ENCODE peak calls at places on chromosomes 3 and 15, in seven cellular contexts. Y, L, F, O, N, I and A are unnamed samples.

GRCh38 chr15:80727196-80727595 is 32.1 kb downstream of the ABHD17C start:
- DNase-seq in Y (no peak), L (no peak), F (no peak), O (no peak), N (peak), I (no peak), A (peak)

GRCh38 chr3:119343719-119344118 is 49.5 kb downstream of the ARHGAP31 start:
- DNase-seq in Y (no peak), L (no peak), F (no peak), O (no peak), N (no peak), I (no peak), A (no peak)

GRCh38 chr3:71016141-71016845 is 567.2 kb downstream of the FOXP1 start:
- DNase-seq in Y (no peak), L (no peak), F (no peak), O (no peak), N (peak), I (no peak), A (no peak)

GRCh38 chr3:178385280-178385952 is 150.8 kb upstream of the KCNMB2 start:
- DNase-seq in Y (peak), L (no peak), F (peak), O (peak), N (peak), I (peak), A (peak)

GRCh38 chr3:66525771-66526170 is 24.9 kb upstream of the LRIG1 start:
- DNase-seq in Y (no peak), L (no peak), F (no peak), O (no peak), N (no peak), I (no peak), A (no peak)

GRCh38 chr3:18432752-18433151 is 7.6 kb upstream of the SATB1 start:
- DNase-seq in Y (no peak), L (no peak), F (no peak), O (no peak), N (no peak), I (no peak), A (no peak)

GRCh38 chr3:66362541-66362941 is 138.3 kb downstream of the LRIG1 start:
- DNase-seq in Y (no peak), L (no peak), F (no peak), O (no peak), N (no peak), I (no peak), A (no peak)

GRCh38 chr3:67976683-67977082 is 322.3 kb upstream of the SUCLG2 start:
- DNase-seq in Y (no peak), L (no peak), F (no peak), O (no peak), N (no peak), I (no peak), A (no peak)

GRCh38 chr3:39142067-39142466 is 11.3 kb downstream of the CSRNP1 start:
- DNase-seq in Y (no peak), L (no peak), F (no peak), O (no peak), N (no peak), I (no peak), A (no peak)

GRCh38 chr15:59879506-59879905 is 124.6 kb upstream of the FOXB1 start:
- DNase-seq in Y (no peak), L (no peak), F (no peak), O (no peak), N (no peak), I (no peak), A (no peak)

GRCh38 chr3:158789592-158789991 is 12.3 kb upstream of the MFSD1 start:
- DNase-seq in Y (no peak), L (no peak), F (no peak), O (peak), N (peak), I (peak), A (no peak)

GRCh38 chr3:178404966-178405365 is 131.3 kb upstream of the KCNMB2 start:
- DNase-seq in Y (no peak), L (no peak), F (no peak), O (no peak), N (no peak), I (no peak), A (no peak)

GRCh38 chr3:160224256-160224655 is 966 bp upstream of the C3orf80 start:
- DNase-seq in Y (no peak), L (no peak), F (peak), O (no peak), N (no peak), I (no peak), A (no peak)

GRCh38 chr3:160226026-160226739 is 961 bp downstream of the C3orf80 start:
- DNase-seq in Y (no peak), L (no peak), F (peak), O (peak), N (no peak), I (peak), A (no peak)

GRCh38 chr3:160226740-160227048 is 1.5 kb downstream of the C3orf80 start:
- DNase-seq in Y (no peak), L (no peak), F (no peak), O (peak), N (no peak), I (no peak), A (no peak)

GRCh38 chr3:160225181-160226025 is at the start of gene C3orf80:
- DNase-seq in Y (peak), L (no peak), F (peak), O (peak), N (peak), I (peak), A (peak)

DNA sequence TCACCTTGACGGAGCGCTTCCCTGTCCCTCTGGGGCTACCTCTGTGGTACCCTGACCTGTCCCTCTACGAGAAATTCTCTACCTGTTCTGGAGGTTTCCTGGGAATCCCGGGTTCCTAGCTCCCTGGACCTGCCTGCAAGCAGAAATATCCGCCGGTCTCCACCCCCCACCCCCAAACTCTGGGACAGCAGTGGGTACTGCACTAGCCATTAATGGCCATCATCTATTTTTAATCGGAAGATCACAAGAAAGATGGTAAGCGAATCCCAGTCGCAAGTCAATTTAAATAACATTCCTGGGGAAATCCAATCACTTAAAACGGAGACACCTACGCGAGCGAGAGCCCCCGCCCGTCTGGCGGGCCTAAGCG is 426 bp upstream of the C3orf80 start:
- DNase-seq in Y (no peak), L (no peak), F (peak), O (no peak), N (no peak), I (no peak), A (no peak)
- TF ChIP-seq JUND in Y (no peak), L (no peak), F (no peak), O (no peak), N (no peak), I (no peak), A (no peak)

GRCh38 chr3:169650503-169650902 is 13.0 kb downstream of the MECOM start:
- DNase-seq in Y (no peak), L (no peak), F (no peak), O (no peak), N (no peak), I (no peak), A (no peak)
- TF ChIP-seq JUND in Y (no peak), L (no peak), F (no peak), O (no peak), N (no peak), I (no peak), A (no peak)

GRCh38 chr3:11156026-11156410 is 1.7 kb downstream of the HRH1 start:
- DNase-seq in Y (no peak), L (no peak), F (no peak), O (no peak), N (no peak), I (no peak), A (no peak)

GRCh38 chr3:11157406-11157805 is 3.1 kb downstream of the HRH1 start:
- DNase-seq in Y (no peak), L (no peak), F (no peak), O (no peak), N (no peak), I (no peak), A (no peak)

GRCh38 chr3:11161666-11162065 is 7.4 kb downstream of the HRH1 start:
- DNase-seq in Y (no peak), L (no peak), F (no peak), O (no peak), N (no peak), I (no peak), A (no peak)

GRCh38 chr3:11162401-11163345 is 8.4 kb downstream of the HRH1 start:
- DNase-seq in Y (no peak), L (no peak), F (no peak), O (no peak), N (no peak), I (no peak), A (no peak)

GRCh38 chr3:11159421-11159904 is 5.2 kb downstream of the HRH1 start:
- DNase-seq in Y (no peak), L (no peak), F (no peak), O (no peak), N (no peak), I (no peak), A (no peak)
- TF ChIP-seq JUND in Y (no peak), L (no peak), F (no peak), O (peak), N (no peak), I (no peak), A (no peak)

DNA sequence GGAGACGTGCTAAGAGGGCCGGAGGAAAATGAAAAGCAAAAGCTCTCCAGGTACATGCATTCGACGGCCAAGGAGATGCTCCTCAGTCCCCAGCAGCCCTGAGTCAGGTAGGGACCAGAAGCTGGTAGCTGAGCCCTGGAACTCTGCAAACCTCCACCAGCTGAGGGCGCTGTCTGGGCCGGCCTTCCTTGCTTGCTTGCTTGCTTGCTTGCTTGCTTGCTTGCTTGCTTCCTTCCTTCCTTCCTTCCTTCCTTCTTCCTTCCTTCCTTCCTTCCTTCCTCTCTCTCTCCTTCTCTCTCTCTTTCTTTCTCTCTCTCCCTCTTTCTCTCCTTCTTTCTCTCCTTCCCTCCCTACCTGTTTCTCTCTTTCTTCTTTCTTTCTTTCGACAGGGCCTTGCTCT is 94.6 kb upstream of the RASGRF1 start:
- DNase-seq in Y (peak), L (no peak), F (peak), O (peak), N (no peak), I (peak), A (peak)
- TF ChIP-seq JUND in Y (no peak), L (no peak), F (no peak), O (no peak), N (no peak), I (no peak), A (no peak)